ENCODE peak calls at places on chromosomes 13 and 19, in five cellular contexts. N, R, A, W and M are unnamed samples.

GRCh38 chr13:27641711-27642502 is 20.2 kb downstream of the POLR1D start:
- DNase-seq in N (no peak), R (no peak), A (no peak), W (no peak), M (no peak)

GRCh38 chr19:33840382-33840781 is 43.7 kb downstream of the KCTD15 start:
- DNase-seq in N (no peak), R (no peak), A (no peak), W (no peak), M (no peak)

GRCh38 chr13:105442941-105443340 is 1092.5 kb downstream of the EFNB2 start:
- DNase-seq in N (peak; percentile 99), R (no peak), A (no peak), W (no peak), M (no peak)

GRCh38 chr13:112792511-112792910 is 102.7 kb downstream of the ATP11A start:
- DNase-seq in N (no peak), R (no peak), A (no peak), W (no peak), M (no peak)

GRCh38 chr19:47469719-47470118 is 2.0 kb downstream of the SLC8A2 start:
- DNase-seq in N (no peak), R (no peak), A (no peak), W (no peak), M (no peak)

GRCh38 chr19:39413269-39413902 is 917 bp downstream of the PLEKHG2 start:
- DNase-seq in N (no peak), R (no peak), A (no peak), W (no peak), M (no peak)

GRCh38 chr13:50990540-50991506 is 81.2 kb downstream of the RNASEH2B start:
- DNase-seq in N (peak; percentile 9), R (no peak), A (no peak), W (no peak), M (no peak)

GRCh38 chr13:45143346-45143751 is 23.0 kb downstream of the GTF2F2 start:
- DNase-seq in N (no peak), R (no peak), A (no peak), W (no peak), M (no peak)

GRCh38 chr13:78638216-78638615 is 20.7 kb downstream of the OBI1 start:
- DNase-seq in N (no peak), R (no peak), A (no peak), W (no peak), M (no peak)

GRCh38 chr13:64723735-64724134 is 2506.4 kb downstream of the PCDH9 start:
- DNase-seq in N (peak; percentile 90), R (no peak), A (no peak), W (no peak), M (no peak)

GRCh38 chr19:42242071-42242511 is 311 bp downstream of the GSK3A start:
- DNase-seq in N (no peak), R (no peak), A (no peak), W (no peak), M (no peak)